ENCODE peak calls at places on chromosomes 7 and 10, in nine cellular contexts. One of them, this sample, is unnamed.
A peak's percentile ranks its signal among the peaks of the same experiment; 100 is the strongest.

GRCh38 chr10:62437696-62438095 is 63.5 kb downstream of the ZNF365 start:
- DNase-seq in A673: peak; percentile 90
- DNase-seq in uterus: no peak
- DNase-seq in esophagus squamous epithelium: no peak
- DNase-seq in cardiac muscle cell: peak; percentile 82
- DNase-seq in GM23338: peak; percentile 80
- DNase-seq in fibroblast of pulmonary artery: peak; percentile 85
- DNase-seq in tibial artery: no peak
- DNase-seq in A549: peak; percentile 40
- DNase-seq in this sample: peak; percentile 88

GRCh38 chr10:131885391-131886165 is 15.2 kb upstream of the PPP2R2D start:
- DNase-seq in A673: peak; percentile 80
- DNase-seq in uterus: peak; percentile 37
- DNase-seq in esophagus squamous epithelium: no peak
- DNase-seq in cardiac muscle cell: peak; percentile 76
- DNase-seq in GM23338: peak; percentile 89
- DNase-seq in fibroblast of pulmonary artery: peak; percentile 58
- DNase-seq in tibial artery: peak; percentile 79
- DNase-seq in A549: peak; percentile 84
- DNase-seq in this sample: peak; percentile 41

GRCh38 chr10:104331208-104331838 is 6.9 kb downstream of the ITPRIP start:
- DNase-seq in A673: peak; percentile 85
- DNase-seq in uterus: no peak
- DNase-seq in esophagus squamous epithelium: no peak
- DNase-seq in cardiac muscle cell: peak; percentile 70
- DNase-seq in GM23338: peak; percentile 55
- DNase-seq in fibroblast of pulmonary artery: peak; percentile 77
- DNase-seq in tibial artery: peak; percentile 67
- DNase-seq in A549: no peak
- DNase-seq in this sample: peak; percentile 91

GRCh38 chr7:33790746-33791145 is 114.6 kb upstream of the BMPER start:
- DNase-seq in A673: peak; percentile 48
- DNase-seq in uterus: no peak
- DNase-seq in esophagus squamous epithelium: no peak
- DNase-seq in cardiac muscle cell: no peak
- DNase-seq in GM23338: peak; percentile 69
- DNase-seq in fibroblast of pulmonary artery: no peak
- DNase-seq in tibial artery: no peak
- DNase-seq in A549: no peak
- DNase-seq in this sample: no peak

GRCh38 chr7:37536706-37537105 is 88.0 kb upstream of the ELMO1 start:
- DNase-seq in A673: no peak
- DNase-seq in uterus: no peak
- DNase-seq in esophagus squamous epithelium: no peak
- DNase-seq in cardiac muscle cell: no peak
- DNase-seq in GM23338: no peak
- DNase-seq in fibroblast of pulmonary artery: no peak
- DNase-seq in tibial artery: no peak
- DNase-seq in A549: no peak
- DNase-seq in this sample: no peak

GRCh38 chr10:53918755-53919154 is 882.3 kb downstream of the PCDH15 start:
- DNase-seq in A673: no peak
- DNase-seq in uterus: no peak
- DNase-seq in esophagus squamous epithelium: no peak
- DNase-seq in cardiac muscle cell: no peak
- DNase-seq in GM23338: peak; percentile 76
- DNase-seq in fibroblast of pulmonary artery: no peak
- DNase-seq in tibial artery: no peak
- DNase-seq in A549: no peak
- DNase-seq in this sample: no peak

GRCh38 chr10:31836569-31837406 is 91.8 kb downstream of the ARHGAP12 start:
- DNase-seq in A673: peak; percentile 47
- DNase-seq in uterus: no peak
- DNase-seq in esophagus squamous epithelium: no peak
- DNase-seq in cardiac muscle cell: peak; percentile 62
- DNase-seq in GM23338: peak; percentile 87
- DNase-seq in fibroblast of pulmonary artery: peak; percentile 68
- DNase-seq in tibial artery: no peak
- DNase-seq in A549: peak; percentile 36
- DNase-seq in this sample: peak; percentile 48

GRCh38 chr7:141442781-141443180 is 108.4 kb upstream of the AGK start:
- DNase-seq in A673: no peak
- DNase-seq in uterus: no peak
- DNase-seq in esophagus squamous epithelium: no peak
- DNase-seq in cardiac muscle cell: no peak
- DNase-seq in GM23338: no peak
- DNase-seq in fibroblast of pulmonary artery: no peak
- DNase-seq in tibial artery: no peak
- DNase-seq in A549: no peak
- DNase-seq in this sample: no peak

DNA sequence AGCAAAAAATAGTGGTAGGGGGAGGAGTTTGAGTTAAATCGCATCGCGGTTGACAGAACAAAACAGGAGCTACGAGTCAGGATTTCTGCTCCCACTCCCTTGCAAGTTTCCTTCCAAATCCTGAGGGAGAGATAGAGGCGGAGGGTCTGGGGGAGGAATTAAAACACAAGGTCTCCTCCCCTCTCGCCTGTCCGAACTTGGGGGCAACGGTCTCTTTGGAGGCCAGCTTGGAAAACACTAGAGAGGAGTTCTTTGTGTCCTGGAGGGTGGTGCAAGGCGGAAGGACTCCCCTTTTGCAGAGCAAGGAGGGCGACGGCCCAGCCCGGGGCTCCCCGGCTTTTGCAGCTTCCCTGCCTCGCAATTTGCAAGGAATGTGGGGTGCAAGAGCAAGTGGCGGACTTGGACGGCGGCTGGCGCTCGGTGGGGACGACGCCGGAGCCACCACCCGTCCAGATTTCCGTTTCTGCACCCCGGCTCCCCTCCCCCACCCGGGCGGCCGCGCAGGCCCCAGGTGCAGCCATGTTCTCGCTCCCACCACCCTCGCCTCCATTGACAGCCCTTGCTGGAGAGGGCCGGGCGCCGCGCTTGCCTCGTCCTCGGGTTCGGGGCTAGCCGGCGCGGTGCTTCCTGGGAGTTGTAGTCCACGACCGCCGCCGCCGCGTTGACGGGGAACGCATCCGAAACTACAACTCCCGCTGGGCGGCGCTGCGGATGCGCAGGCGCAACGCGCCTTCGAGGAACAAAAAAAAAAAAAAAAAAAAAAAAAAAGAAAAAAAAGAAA is 417 bp upstream of the GTF2I start:
- DNase-seq in A673: peak; percentile 98
- DNase-seq in uterus: peak; percentile 97
- DNase-seq in esophagus squamous epithelium: peak; percentile 90
- DNase-seq in cardiac muscle cell: peak; percentile 99
- DNase-seq in GM23338: peak; percentile 99
- DNase-seq in fibroblast of pulmonary artery: peak; percentile 97
- DNase-seq in tibial artery: peak; percentile 98
- DNase-seq in A549: peak; percentile 94
- DNase-seq in this sample: peak; percentile 98
- TF ChIP-seq CTCF in A673: no peak
- TF ChIP-seq CTCF in uterus: peak; percentile 31
- TF ChIP-seq CTCF in esophagus squamous epithelium: peak; percentile 4
- TF ChIP-seq CTCF in cardiac muscle cell: peak; percentile 14
- TF ChIP-seq CTCF in GM23338: no peak
- TF ChIP-seq CTCF in fibroblast of pulmonary artery: no peak
- TF ChIP-seq CTCF in tibial artery: no peak
- TF ChIP-seq CTCF in A549: no peak
- TF ChIP-seq CTCF in this sample: no peak

GRCh38 chr7:113113912-113114311 is 4.4 kb downstream of the SMIM30 start:
- DNase-seq in A673: no peak
- DNase-seq in uterus: no peak
- DNase-seq in esophagus squamous epithelium: no peak
- DNase-seq in cardiac muscle cell: peak; percentile 6
- DNase-seq in GM23338: peak; percentile 39
- DNase-seq in fibroblast of pulmonary artery: peak; percentile 6
- DNase-seq in tibial artery: no peak
- DNase-seq in A549: no peak
- DNase-seq in this sample: no peak
- TF ChIP-seq CTCF in A673: peak; percentile 19
- TF ChIP-seq CTCF in uterus: no peak
- TF ChIP-seq CTCF in esophagus squamous epithelium: no peak
- TF ChIP-seq CTCF in cardiac muscle cell: no peak
- TF ChIP-seq CTCF in GM23338: peak; percentile 59
- TF ChIP-seq CTCF in fibroblast of pulmonary artery: no peak
- TF ChIP-seq CTCF in tibial artery: no peak
- TF ChIP-seq CTCF in A549: no peak
- TF ChIP-seq CTCF in this sample: peak; percentile 23

GRCh38 chr7:101815826-101816488 is 1.5 kb upstream of the CUX1 start:
- DNase-seq in A673: peak; percentile 90
- DNase-seq in uterus: peak; percentile 72
- DNase-seq in esophagus squamous epithelium: peak; percentile 35
- DNase-seq in cardiac muscle cell: peak; percentile 89
- DNase-seq in GM23338: peak; percentile 89
- DNase-seq in fibroblast of pulmonary artery: peak; percentile 83
- DNase-seq in tibial artery: peak; percentile 82
- DNase-seq in A549: peak; percentile 72
- DNase-seq in this sample: peak; percentile 80

GRCh38 chr7:101816499-101817030 is 861 bp upstream of the CUX1 start:
- DNase-seq in A673: peak; percentile 52
- DNase-seq in uterus: peak; percentile 38
- DNase-seq in esophagus squamous epithelium: no peak
- DNase-seq in cardiac muscle cell: peak; percentile 56
- DNase-seq in GM23338: no peak
- DNase-seq in fibroblast of pulmonary artery: peak; percentile 38
- DNase-seq in tibial artery: peak; percentile 74
- DNase-seq in A549: no peak
- DNase-seq in this sample: no peak

GRCh38 chr7:101817930-101818698 is 688 bp downstream of the CUX1 start:
- DNase-seq in A673: no peak
- DNase-seq in uterus: no peak
- DNase-seq in esophagus squamous epithelium: no peak
- DNase-seq in cardiac muscle cell: peak; percentile 78
- DNase-seq in GM23338: no peak
- DNase-seq in fibroblast of pulmonary artery: peak; percentile 81
- DNase-seq in tibial artery: no peak
- DNase-seq in A549: no peak
- DNase-seq in this sample: no peak

GRCh38 chr7:101818699-101819071 is 1.3 kb downstream of the CUX1 start:
- DNase-seq in A673: no peak
- DNase-seq in uterus: no peak
- DNase-seq in esophagus squamous epithelium: no peak
- DNase-seq in cardiac muscle cell: no peak
- DNase-seq in GM23338: no peak
- DNase-seq in fibroblast of pulmonary artery: no peak
- DNase-seq in tibial artery: no peak
- DNase-seq in A549: no peak
- DNase-seq in this sample: no peak

DNA sequence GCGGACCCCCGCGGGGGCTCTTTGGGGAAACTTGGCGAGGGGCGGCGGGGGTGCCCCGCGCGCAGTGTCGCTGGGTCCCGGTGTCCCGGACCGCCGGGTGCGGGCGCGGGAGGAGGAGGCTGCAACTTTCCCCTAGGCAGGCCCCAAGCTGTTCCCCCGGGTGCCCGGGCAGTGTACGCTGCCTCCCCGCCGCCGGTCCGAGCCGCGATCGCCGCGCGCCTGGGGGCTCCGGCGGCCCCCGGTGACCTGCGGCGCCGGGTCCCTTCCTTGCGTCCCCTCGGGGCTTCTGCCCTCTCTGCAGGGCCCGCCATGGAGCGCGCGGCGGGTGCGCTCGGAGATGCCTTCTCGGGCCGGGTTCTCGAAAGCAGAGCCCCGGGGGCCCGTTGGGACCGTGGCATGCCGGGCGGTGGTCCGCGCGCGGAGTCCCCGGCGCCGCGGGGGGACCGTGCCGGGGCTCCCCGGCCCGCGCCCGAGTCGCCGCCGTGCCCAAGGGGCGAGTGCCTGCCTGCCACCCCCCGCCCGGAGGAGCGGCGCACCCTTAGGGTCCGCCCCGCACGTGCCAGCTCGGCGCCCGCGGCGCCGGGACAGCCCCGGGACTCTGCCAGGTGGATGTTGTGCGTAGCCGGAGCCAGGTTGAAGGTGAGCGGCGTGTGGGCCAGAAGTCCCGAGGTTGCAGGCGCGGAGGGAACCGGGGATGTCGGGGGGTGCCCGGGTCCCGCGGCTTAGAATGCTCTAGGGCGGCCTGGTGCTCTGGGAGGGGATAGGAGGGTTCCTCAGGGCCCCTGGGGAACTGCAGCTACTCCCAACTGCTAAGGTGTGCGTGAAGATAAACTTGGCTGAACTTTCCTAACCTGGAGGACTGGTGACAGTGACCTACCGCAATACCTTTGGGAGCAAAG is at the start of gene CUX1:
- DNase-seq in A673: peak; percentile 27
- DNase-seq in uterus: peak; percentile 46
- DNase-seq in esophagus squamous epithelium: no peak
- DNase-seq in cardiac muscle cell: no peak
- DNase-seq in GM23338: peak; percentile 62
- DNase-seq in fibroblast of pulmonary artery: no peak
- DNase-seq in tibial artery: no peak
- DNase-seq in A549: peak; percentile 63
- DNase-seq in this sample: no peak
- TF ChIP-seq CTCF in A673: no peak
- TF ChIP-seq CTCF in uterus: no peak
- TF ChIP-seq CTCF in esophagus squamous epithelium: no peak
- TF ChIP-seq CTCF in cardiac muscle cell: no peak
- TF ChIP-seq CTCF in GM23338: no peak
- TF ChIP-seq CTCF in fibroblast of pulmonary artery: no peak
- TF ChIP-seq CTCF in tibial artery: no peak
- TF ChIP-seq CTCF in A549: no peak
- TF ChIP-seq CTCF in this sample: no peak

GRCh38 chr10:80137031-80137712 is 4.6 kb downstream of the PLAC9 start:
- DNase-seq in A673: no peak
- DNase-seq in uterus: no peak
- DNase-seq in esophagus squamous epithelium: no peak
- DNase-seq in cardiac muscle cell: peak; percentile 57
- DNase-seq in GM23338: no peak
- DNase-seq in fibroblast of pulmonary artery: peak; percentile 62
- DNase-seq in tibial artery: no peak
- DNase-seq in A549: no peak
- DNase-seq in this sample: no peak

GRCh38 chr10:80136134-80136571 is 3.6 kb downstream of the PLAC9 start:
- DNase-seq in A673: no peak
- DNase-seq in uterus: peak; percentile 67
- DNase-seq in esophagus squamous epithelium: no peak
- DNase-seq in cardiac muscle cell: peak; percentile 96
- DNase-seq in GM23338: peak; percentile 34
- DNase-seq in fibroblast of pulmonary artery: peak; percentile 98
- DNase-seq in tibial artery: peak; percentile 97
- DNase-seq in A549: no peak
- DNase-seq in this sample: peak; percentile 93

GRCh38 chr10:80133221-80133620 is 691 bp downstream of the PLAC9 start:
- DNase-seq in A673: no peak
- DNase-seq in uterus: peak; percentile 42
- DNase-seq in esophagus squamous epithelium: no peak
- DNase-seq in cardiac muscle cell: peak; percentile 50
- DNase-seq in GM23338: peak; percentile 24
- DNase-seq in fibroblast of pulmonary artery: peak; percentile 46
- DNase-seq in tibial artery: peak; percentile 85
- DNase-seq in A549: no peak
- DNase-seq in this sample: no peak

GRCh38 chr10:80131499-80131901 is 1.0 kb upstream of the PLAC9 start:
- DNase-seq in A673: no peak
- DNase-seq in uterus: no peak
- DNase-seq in esophagus squamous epithelium: no peak
- DNase-seq in cardiac muscle cell: no peak
- DNase-seq in GM23338: peak; percentile 76
- DNase-seq in fibroblast of pulmonary artery: peak; percentile 26
- DNase-seq in tibial artery: no peak
- DNase-seq in A549: no peak
- DNase-seq in this sample: no peak

GRCh38 chr10:80132299-80133139 is at the start of gene PLAC9:
- DNase-seq in A673: no peak
- DNase-seq in uterus: no peak
- DNase-seq in esophagus squamous epithelium: no peak
- DNase-seq in cardiac muscle cell: peak; percentile 61
- DNase-seq in GM23338: peak; percentile 73
- DNase-seq in fibroblast of pulmonary artery: peak; percentile 52
- DNase-seq in tibial artery: no peak
- DNase-seq in A549: peak; percentile 18
- DNase-seq in this sample: no peak
- TF ChIP-seq CTCF in A673: no peak
- TF ChIP-seq CTCF in uterus: no peak
- TF ChIP-seq CTCF in esophagus squamous epithelium: no peak
- TF ChIP-seq CTCF in cardiac muscle cell: no peak
- TF ChIP-seq CTCF in GM23338: no peak
- TF ChIP-seq CTCF in fibroblast of pulmonary artery: no peak
- TF ChIP-seq CTCF in tibial artery: no peak
- TF ChIP-seq CTCF in A549: no peak
- TF ChIP-seq CTCF in this sample: no peak

This sample was measured in astrocyte of the spinal cord.